ENCODE peak calls at places on chromosomes 5 and 9, in four cellular contexts. D is colonic mucosa, F is PC-9, N is psoas muscle. B is an unnamed sample.
A peak's percentile ranks its signal among the peaks of the same experiment; 100 is the strongest.

GRCh38 chr5:35129921-35130485 is 82.3 kb upstream of the AGXT2 start:
- DNase-seq in D (peak; percentile 70), F (peak; percentile 37), N (no peak), B (peak; percentile 50)

GRCh38 chr9:129185991-129186390 is 7.9 kb upstream of the IER5L start:
- DNase-seq in D (no peak), N (no peak), F (no peak), B (no peak)

GRCh38 chr5:73564018-73564417 is 1.4 kb downstream of the ANKRA2 start:
- DNase-seq in F (no peak), N (no peak), D (no peak), B (no peak)

GRCh38 chr5:179821298-179822058 is 773 bp downstream of the SQSTM1 start:
- DNase-seq in D (peak; percentile 98), N (peak; percentile 94), F (peak; percentile 80), B (peak; percentile 96)

GRCh38 chr9:95736891-95737522 is 138.5 kb upstream of the ERCC6L2 start:
- DNase-seq in N (no peak), F (no peak), D (no peak), B (no peak)

GRCh38 chr9:134314039-134314949 is 12.0 kb upstream of the RXRA start:
- DNase-seq in F (no peak), D (no peak), N (peak; percentile 10), B (peak; percentile 29)

GRCh38 chr5:96703384-96703910 is 41.3 kb downstream of the CAST start:
- DNase-seq in F (peak; percentile 83), N (no peak), D (peak; percentile 84), B (peak; percentile 83)

GRCh38 chr5:16784843-16785791 is 151.0 kb downstream of the MYO10 start:
- DNase-seq in N (no peak), F (no peak), D (no peak), B (no peak)

GRCh38 chr5:136926073-136926472 is 560.7 kb upstream of the TRPC7 start:
- DNase-seq in F (no peak), N (no peak), D (no peak), B (no peak)

GRCh38 chr5:95471922-95472321 is 80.8 kb downstream of the FAM81B start:
- DNase-seq in N (no peak), D (no peak), F (no peak), B (no peak)

GRCh38 chr5:167248262-167248661 is 1043.2 kb upstream of the WWC1 start:
- DNase-seq in N (no peak), D (no peak), F (no peak), B (no peak)

GRCh38 chr9:136016221-136016881 is 55.2 kb upstream of the UBAC1 start:
- DNase-seq in N (peak; percentile 9), F (no peak), D (no peak), B (no peak)

GRCh38 chr5:91382530-91383026 is 539 bp downstream of the ARRDC3 start:
- DNase-seq in N (no peak), F (no peak), D (peak; percentile 49), B (peak; percentile 32)

GRCh38 chr5:95910521-95910920 is 51.1 kb downstream of the ELL2 start:
- DNase-seq in F (no peak), D (no peak), N (no peak), B (no peak)

GRCh38 chr5:175513297-175513696 is 34.9 kb downstream of the SFXN1 start:
- DNase-seq in N (no peak), D (no peak), F (no peak), B (no peak)

GRCh38 chr5:78893959-78894676 is 91.0 kb downstream of the ARSB start:
- DNase-seq in F (no peak), N (no peak), D (no peak), B (no peak)

GRCh38 chr5:157431544-157432200 is 28.3 kb upstream of the NIPAL4 start:
- DNase-seq in F (no peak), N (no peak), D (peak; percentile 36), B (no peak)

GRCh38 chr5:43000198-43000840 is 39.8 kb downstream of the ANXA2R start:
- DNase-seq in D (no peak), F (peak; percentile 69), N (no peak), B (no peak)

GRCh38 chr5:66612226-66612625 is 16.0 kb downstream of the MAST4 start:
- DNase-seq in N (no peak), F (no peak), D (no peak), B (no peak)

GRCh38 chr9:121529237-121529987 is 29.8 kb upstream of the GGTA1 start:
- DNase-seq in N (peak; percentile 95), F (no peak), D (peak; percentile 71), B (peak; percentile 70)

GRCh38 chr5:178304761-178305645 is 72.4 kb upstream of the PHYKPL start:
- DNase-seq in N (no peak), F (no peak), D (no peak), B (no peak)

GRCh38 chr5:109281136-109281690 is 128.6 kb downstream of the PJA2 start:
- DNase-seq in F (no peak), N (no peak), D (peak; percentile 26), B (no peak)

GRCh38 chr9:112112519-112112918 is 62.6 kb downstream of the SUSD1 start:
- DNase-seq in N (no peak), F (peak; percentile 97), D (peak; percentile 4), B (no peak)

GRCh38 chr5:179271821-179272325 is 73.4 kb downstream of the ADAMTS2 start:
- DNase-seq in N (peak; percentile 8), D (no peak), F (no peak), B (no peak)

GRCh38 chr5:112183103-112183634 is 235.9 kb downstream of the EPB41L4A start:
- DNase-seq in F (peak; percentile 78), N (no peak), D (no peak), B (no peak)

GRCh38 chr9:31799953-31800609 is 584.4 kb upstream of the ACO1 start:
- DNase-seq in N (no peak), F (peak; percentile 36), D (no peak), B (no peak)

GRCh38 chr5:28903643-28904042 is 1865.3 kb upstream of the CDH9 start:
- DNase-seq in D (no peak), F (no peak), N (no peak), B (no peak)

GRCh38 chr5:61277190-61277589 is 54.9 kb upstream of the ZSWIM6 start:
- DNase-seq in N (no peak), D (no peak), F (no peak), B (no peak)

GRCh38 chr5:159337291-159337974 is 7.1 kb upstream of the IL12B start:
- DNase-seq in N (no peak), D (no peak), F (peak; percentile 49), B (no peak)

GRCh38 chr5:135051872-135052271 is 17.8 kb upstream of the PITX1 start:
- DNase-seq in F (no peak), D (no peak), N (no peak), B (no peak)

GRCh38 chr5:40191041-40191550 is 488.6 kb upstream of the PTGER4 start:
- DNase-seq in F (no peak), N (no peak), D (no peak), B (no peak)

GRCh38 chr9:34443533-34443932 is 14.8 kb downstream of the FAM219A start:
- DNase-seq in D (no peak), N (no peak), F (no peak), B (no peak)

GRCh38 chr5:80141147-80141671 is 106.1 kb downstream of the THBS4 start:
- DNase-seq in F (no peak), N (peak; percentile 85), D (peak; percentile 43), B (peak; percentile 50)

GRCh38 chr5:41270423-41271251 is 57.3 kb upstream of the C6 start:
- DNase-seq in F (peak; percentile 41), N (no peak), D (peak; percentile 51), B (peak; percentile 48)

DNA sequence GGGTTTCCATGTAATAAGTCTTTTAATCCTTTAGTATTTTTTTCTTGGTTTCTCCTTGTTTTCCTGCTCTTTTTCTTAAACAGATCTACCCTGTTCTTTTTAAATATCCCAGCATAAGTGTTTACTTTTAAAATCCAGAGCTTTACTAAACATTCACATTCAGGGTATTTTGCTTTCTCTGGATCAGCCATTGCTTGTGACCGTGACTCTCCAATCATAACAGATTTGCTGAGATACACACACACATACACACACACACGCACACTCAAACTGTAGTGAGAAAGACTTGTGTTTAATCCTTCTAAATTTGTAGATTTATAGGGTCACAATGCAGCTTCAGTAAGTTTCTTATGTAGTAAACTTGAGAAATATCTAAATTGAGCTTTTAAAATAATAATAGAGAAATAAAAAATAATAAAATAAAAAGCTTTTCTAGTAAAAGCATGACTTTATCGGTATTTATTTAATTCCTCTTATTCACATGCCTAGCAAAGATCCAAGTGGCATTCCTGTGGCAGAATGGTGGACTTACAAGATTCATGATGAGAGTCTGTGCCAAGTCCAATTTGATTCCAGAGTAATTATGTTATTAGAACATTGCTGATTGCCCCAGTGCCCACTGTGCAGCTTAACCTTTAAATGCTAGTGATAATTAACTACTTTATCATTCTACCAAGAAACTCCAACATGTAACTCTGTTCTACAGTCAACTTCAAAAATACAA is 129.0 kb downstream of the TLE4 start:
- DNase-seq in F (no peak), D (no peak), N (no peak), B (no peak)
- H3K4me3 ChIP-seq in F (no peak overlapping the region), D (no peak overlapping the region), N (no peak overlapping the region), B (no peak overlapping the region)

GRCh38 chr5:1139806-1140187 is 27.9 kb upstream of the SLC12A7 start:
- DNase-seq in F (no peak), D (no peak), N (no peak), B (peak; percentile 52)
- H3K4me1 ChIP-seq in F (peaks cover 3% of the 10 kb centered on the region), D (peaks cover 11% of the 10 kb centered on the region), N (no peaks in the 10 kb centered on the region), B (peaks cover 11% of the 10 kb centered on the region)

GRCh38 chr9:131097259-131097947 is 1.1 kb downstream of the AIF1L start:
- DNase-seq in F (no peak), D (no peak), N (no peak), B (no peak)

GRCh38 chr9:131094622-131095021 is 1.7 kb upstream of the AIF1L start:
- DNase-seq in N (peak; percentile 57), F (no peak), D (peak; percentile 22), B (peak; percentile 33)

GRCh38 chr9:131094015-131094414 is 2.3 kb upstream of the AIF1L start:
- DNase-seq in N (no peak), F (no peak), D (no peak), B (no peak)

GRCh38 chr9:131096490-131097258 is at the start of gene AIF1L:
- DNase-seq in F (peak; percentile 76), D (peak; percentile 38), N (no peak), B (peak; percentile 18)

GRCh38 chr9:131095666-131096489 is 453 bp upstream of the AIF1L start:
- DNase-seq in N (no peak), F (no peak), D (peak; percentile 26), B (no peak)
- H3K4me3 ChIP-seq in N (peak overlapping the region; percentile 65), F (peak overlapping the region; percentile 92), D (peak overlapping the region; percentile 44), B (no peak overlapping the region)

GRCh38 chr9:107283621-107284616 is 840 bp downstream of the RAD23B start:
- DNase-seq in F (peak; percentile 89), D (peak; percentile 83), N (peak; percentile 83), B (peak; percentile 86)

GRCh38 chr9:107285292-107285691 is 2.2 kb downstream of the RAD23B start:
- DNase-seq in N (no peak), D (no peak), F (no peak), B (no peak)

GRCh38 chr9:107286057-107286456 is 3.0 kb downstream of the RAD23B start:
- DNase-seq in F (peak; percentile 40), D (no peak), N (no peak), B (no peak)

GRCh38 chr9:107282759-107283620 is at the start of gene RAD23B:
- DNase-seq in N (peak; percentile 99), D (peak; percentile 98), F (peak; percentile 94), B (peak; percentile 99)

DNA sequence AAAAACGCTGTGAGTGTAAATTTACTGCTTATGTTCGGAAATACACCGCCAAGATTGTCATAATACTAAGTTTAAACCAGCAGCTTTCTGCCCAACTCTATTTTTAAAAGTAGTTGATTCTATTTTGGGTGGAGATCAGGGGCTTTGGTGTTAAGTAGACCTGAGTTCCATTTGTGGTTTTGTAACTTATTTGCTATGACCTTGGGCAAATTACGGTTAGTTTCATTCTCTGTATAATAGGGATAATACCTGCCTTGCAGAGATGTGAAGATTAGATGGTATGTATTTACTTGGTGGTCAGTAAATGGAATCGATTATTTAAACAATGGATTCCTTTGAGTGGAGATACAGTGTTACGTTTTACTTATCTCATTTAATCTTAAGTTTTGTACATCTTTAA is 1.6 kb downstream of the RAD23B start:
- DNase-seq in F (peak; percentile 32), D (no peak), N (no peak), B (no peak)
- H3K4me1 ChIP-seq in F (peaks cover 74% of the 10 kb centered on the region), D (peaks cover 18% of the 10 kb centered on the region), N (peaks cover 31% of the 10 kb centered on the region), B (peaks cover 35% of the 10 kb centered on the region)

B was measured in mucosa of descending colon.